ENCODE peak calls at places on chromosome 2, in ten cellular contexts. One of them, this sample, is unnamed. For H3K36me3, the result is how much of the 10 kb centered on the place peaks cover.

GRCh38 chr2:232484628-232485332 is 2.9 kb downstream of the ECEL1 start:
- DNase-seq in kidney: peak
- DNase-seq in fibroblast of lung: no peak
- DNase-seq in thoracic aorta: no peak
- DNase-seq in cardiac muscle cell: no peak
- DNase-seq in stomach: no peak
- DNase-seq in spleen: peak
- DNase-seq in esophagus squamous epithelium: no peak
- DNase-seq in hepatocyte: no peak
- DNase-seq in effector memory CD4-positive, alpha-beta T cell: no peak
- DNase-seq in this sample: no peak

GRCh38 chr2:217714268-217714643 is 288.5 kb downstream of the TNS1 start:
- DNase-seq in spleen: no peak
- DNase-seq in hepatocyte: no peak
- DNase-seq in thoracic aorta: peak
- DNase-seq in stomach: no peak
- DNase-seq in esophagus squamous epithelium: no peak
- DNase-seq in kidney: peak
- DNase-seq in fibroblast of lung: peak
- DNase-seq in cardiac muscle cell: peak
- DNase-seq in effector memory CD4-positive, alpha-beta T cell: no peak
- DNase-seq in this sample: no peak

GRCh38 chr2:46147626-46148368 is 149.4 kb upstream of the EPAS1 start:
- DNase-seq in thoracic aorta: no peak
- DNase-seq in kidney: no peak
- DNase-seq in effector memory CD4-positive, alpha-beta T cell: no peak
- DNase-seq in stomach: no peak
- DNase-seq in fibroblast of lung: no peak
- DNase-seq in esophagus squamous epithelium: no peak
- DNase-seq in spleen: no peak
- DNase-seq in hepatocyte: no peak
- DNase-seq in cardiac muscle cell: no peak
- DNase-seq in this sample: no peak

GRCh38 chr2:73944714-73945113 is 18.0 kb downstream of the DGUOK start:
- DNase-seq in fibroblast of lung: no peak
- DNase-seq in kidney: no peak
- DNase-seq in effector memory CD4-positive, alpha-beta T cell: no peak
- DNase-seq in thoracic aorta: no peak
- DNase-seq in esophagus squamous epithelium: no peak
- DNase-seq in hepatocyte: no peak
- DNase-seq in spleen: no peak
- DNase-seq in stomach: no peak
- DNase-seq in cardiac muscle cell: no peak
- DNase-seq in this sample: no peak

GRCh38 chr2:241565413-241565812 is 6.9 kb downstream of the BOK start:
- DNase-seq in esophagus squamous epithelium: no peak
- DNase-seq in hepatocyte: no peak
- DNase-seq in cardiac muscle cell: no peak
- DNase-seq in fibroblast of lung: no peak
- DNase-seq in stomach: no peak
- DNase-seq in spleen: peak
- DNase-seq in effector memory CD4-positive, alpha-beta T cell: no peak
- DNase-seq in thoracic aorta: no peak
- DNase-seq in kidney: peak
- DNase-seq in this sample: no peak

GRCh38 chr2:11901351-11902069 is 155.1 kb downstream of the LPIN1 start:
- DNase-seq in fibroblast of lung: no peak
- DNase-seq in thoracic aorta: no peak
- DNase-seq in stomach: no peak
- DNase-seq in esophagus squamous epithelium: no peak
- DNase-seq in spleen: no peak
- DNase-seq in kidney: no peak
- DNase-seq in effector memory CD4-positive, alpha-beta T cell: no peak
- DNase-seq in cardiac muscle cell: no peak
- DNase-seq in hepatocyte: no peak
- DNase-seq in this sample: no peak

GRCh38 chr2:43210467-43211303 is 15.7 kb downstream of the ZFP36L2 start:
- DNase-seq in spleen: no peak
- DNase-seq in kidney: peak
- DNase-seq in fibroblast of lung: peak
- DNase-seq in cardiac muscle cell: peak
- DNase-seq in effector memory CD4-positive, alpha-beta T cell: no peak
- DNase-seq in stomach: peak
- DNase-seq in hepatocyte: peak
- DNase-seq in thoracic aorta: peak
- DNase-seq in esophagus squamous epithelium: peak
- DNase-seq in this sample: no peak

GRCh38 chr2:237627463-237628321 is at the start of gene LRRFIP1:
- DNase-seq in effector memory CD4-positive, alpha-beta T cell: no peak
- DNase-seq in fibroblast of lung: peak
- DNase-seq in spleen: peak
- DNase-seq in stomach: peak
- DNase-seq in kidney: peak
- DNase-seq in hepatocyte: peak
- DNase-seq in esophagus squamous epithelium: no peak
- DNase-seq in cardiac muscle cell: peak
- DNase-seq in thoracic aorta: no peak
- DNase-seq in this sample: no peak

GRCh38 chr2:20452551-20452950 is 5.7 kb downstream of the RHOB start:
- DNase-seq in hepatocyte: no peak
- DNase-seq in stomach: peak
- DNase-seq in esophagus squamous epithelium: no peak
- DNase-seq in fibroblast of lung: peak
- DNase-seq in cardiac muscle cell: peak
- DNase-seq in kidney: no peak
- DNase-seq in spleen: peak
- DNase-seq in effector memory CD4-positive, alpha-beta T cell: no peak
- DNase-seq in thoracic aorta: no peak
- DNase-seq in this sample: no peak

GRCh38 chr2:32683520-32684086 is 55.8 kb downstream of the TTC27 start:
- DNase-seq in cardiac muscle cell: peak
- DNase-seq in spleen: no peak
- DNase-seq in fibroblast of lung: peak
- DNase-seq in effector memory CD4-positive, alpha-beta T cell: no peak
- DNase-seq in hepatocyte: no peak
- DNase-seq in esophagus squamous epithelium: no peak
- DNase-seq in thoracic aorta: no peak
- DNase-seq in kidney: no peak
- DNase-seq in stomach: no peak
- DNase-seq in this sample: no peak

GRCh38 chr2:64979744-64980143 is 9.5 kb upstream of the SLC1A4 start:
- DNase-seq in cardiac muscle cell: no peak
- DNase-seq in kidney: no peak
- DNase-seq in thoracic aorta: no peak
- DNase-seq in stomach: no peak
- DNase-seq in esophagus squamous epithelium: no peak
- DNase-seq in spleen: no peak
- DNase-seq in effector memory CD4-positive, alpha-beta T cell: no peak
- DNase-seq in hepatocyte: no peak
- DNase-seq in fibroblast of lung: no peak
- DNase-seq in this sample: no peak

GRCh38 chr2:96325038-96325883 is at the start of gene ITPRIPL1:
- DNase-seq in effector memory CD4-positive, alpha-beta T cell: no peak
- DNase-seq in stomach: no peak
- DNase-seq in hepatocyte: peak
- DNase-seq in spleen: peak
- DNase-seq in thoracic aorta: no peak
- DNase-seq in cardiac muscle cell: no peak
- DNase-seq in kidney: no peak
- DNase-seq in esophagus squamous epithelium: no peak
- DNase-seq in fibroblast of lung: no peak
- DNase-seq in this sample: peak

GRCh38 chr2:9703701-9704221 is 73.0 kb upstream of the YWHAQ start:
- DNase-seq in kidney: no peak
- DNase-seq in stomach: peak
- DNase-seq in fibroblast of lung: peak
- DNase-seq in effector memory CD4-positive, alpha-beta T cell: no peak
- DNase-seq in cardiac muscle cell: peak
- DNase-seq in thoracic aorta: no peak
- DNase-seq in esophagus squamous epithelium: no peak
- DNase-seq in hepatocyte: peak
- DNase-seq in spleen: no peak
- DNase-seq in this sample: no peak

GRCh38 chr2:28359222-28360065 is 33.2 kb upstream of the FOSL2 start:
- DNase-seq in thoracic aorta: no peak
- DNase-seq in esophagus squamous epithelium: no peak
- DNase-seq in spleen: peak
- DNase-seq in kidney: no peak
- DNase-seq in cardiac muscle cell: peak
- DNase-seq in stomach: peak
- DNase-seq in hepatocyte: peak
- DNase-seq in effector memory CD4-positive, alpha-beta T cell: peak
- DNase-seq in fibroblast of lung: peak
- DNase-seq in this sample: no peak

GRCh38 chr2:110114801-110115200 is 821 bp downstream of the MALL start:
- DNase-seq in effector memory CD4-positive, alpha-beta T cell: no peak
- DNase-seq in esophagus squamous epithelium: no peak
- DNase-seq in stomach: no peak
- DNase-seq in thoracic aorta: no peak
- DNase-seq in kidney: no peak
- DNase-seq in hepatocyte: peak
- DNase-seq in cardiac muscle cell: no peak
- DNase-seq in fibroblast of lung: peak
- DNase-seq in spleen: no peak
- DNase-seq in this sample: no peak

GRCh38 chr2:43361286-43361685 is 134.9 kb upstream of the ZFP36L2 start:
- DNase-seq in effector memory CD4-positive, alpha-beta T cell: no peak
- DNase-seq in esophagus squamous epithelium: no peak
- DNase-seq in kidney: no peak
- DNase-seq in spleen: no peak
- DNase-seq in fibroblast of lung: peak
- DNase-seq in stomach: no peak
- DNase-seq in hepatocyte: no peak
- DNase-seq in thoracic aorta: no peak
- DNase-seq in cardiac muscle cell: peak
- DNase-seq in this sample: no peak

GRCh38 chr2:40584432-40584831 is 132.5 kb upstream of the SLC8A1 start:
- DNase-seq in cardiac muscle cell: no peak
- DNase-seq in kidney: no peak
- DNase-seq in spleen: no peak
- DNase-seq in effector memory CD4-positive, alpha-beta T cell: no peak
- DNase-seq in hepatocyte: no peak
- DNase-seq in thoracic aorta: no peak
- DNase-seq in stomach: no peak
- DNase-seq in fibroblast of lung: peak
- DNase-seq in esophagus squamous epithelium: no peak
- DNase-seq in this sample: no peak

GRCh38 chr2:200419325-200419724 is 90.5 kb downstream of the KCTD18 start:
- DNase-seq in hepatocyte: no peak
- DNase-seq in effector memory CD4-positive, alpha-beta T cell: no peak
- DNase-seq in cardiac muscle cell: no peak
- DNase-seq in thoracic aorta: no peak
- DNase-seq in spleen: no peak
- DNase-seq in stomach: no peak
- DNase-seq in kidney: no peak
- DNase-seq in esophagus squamous epithelium: no peak
- DNase-seq in fibroblast of lung: no peak
- DNase-seq in this sample: no peak
- H3K36me3 ChIP-seq in hepatocyte: under half
- H3K36me3 ChIP-seq in effector memory CD4-positive, alpha-beta T cell: under half
- H3K36me3 ChIP-seq in cardiac muscle cell: under half
- H3K36me3 ChIP-seq in thoracic aorta: under half
- H3K36me3 ChIP-seq in spleen: under half
- H3K36me3 ChIP-seq in stomach: half or more
- H3K36me3 ChIP-seq in kidney: under half
- H3K36me3 ChIP-seq in esophagus squamous epithelium: under half
- H3K36me3 ChIP-seq in fibroblast of lung: under half
- H3K36me3 ChIP-seq in this sample: under half

DNA sequence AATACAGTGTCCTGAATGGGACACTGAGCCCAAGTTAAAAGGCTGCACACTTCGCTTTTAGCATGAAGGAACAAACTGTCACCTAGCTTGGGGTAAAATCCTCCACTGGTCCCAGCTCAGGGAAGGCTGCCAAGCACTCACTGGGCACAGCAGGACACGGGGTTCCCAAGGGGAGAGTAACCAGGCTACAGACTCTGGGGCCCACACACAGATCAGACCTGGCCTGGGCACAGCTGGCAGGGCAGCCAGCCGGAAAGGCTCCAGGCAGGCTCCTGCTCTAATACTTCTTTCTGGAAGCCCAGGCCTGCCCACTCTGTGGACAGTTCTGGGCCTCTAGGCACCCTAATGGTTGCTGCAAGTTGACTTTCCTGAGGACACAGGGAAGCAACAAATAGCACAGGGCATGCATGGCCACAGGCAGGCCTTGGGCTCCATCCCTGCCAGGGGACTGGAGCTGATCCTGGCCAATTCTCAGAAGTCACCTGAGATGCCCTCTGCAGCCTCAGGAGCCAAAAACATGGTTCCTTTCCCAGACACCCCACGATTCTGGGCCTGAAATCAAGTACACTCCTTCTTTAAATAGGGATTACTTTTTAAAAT is 18.7 kb upstream of the SULT1C3 start:
- DNase-seq in thoracic aorta: no peak
- DNase-seq in esophagus squamous epithelium: no peak
- DNase-seq in effector memory CD4-positive, alpha-beta T cell: no peak
- DNase-seq in stomach: no peak
- DNase-seq in spleen: no peak
- DNase-seq in cardiac muscle cell: no peak
- DNase-seq in kidney: peak
- DNase-seq in fibroblast of lung: no peak
- DNase-seq in hepatocyte: no peak
- DNase-seq in this sample: no peak
- H3K36me3 ChIP-seq in thoracic aorta: under half
- H3K36me3 ChIP-seq in esophagus squamous epithelium: under half
- H3K36me3 ChIP-seq in effector memory CD4-positive, alpha-beta T cell: under half
- H3K36me3 ChIP-seq in stomach: under half
- H3K36me3 ChIP-seq in spleen: under half
- H3K36me3 ChIP-seq in cardiac muscle cell: under half
- H3K36me3 ChIP-seq in kidney: under half
- H3K36me3 ChIP-seq in fibroblast of lung: under half
- H3K36me3 ChIP-seq in hepatocyte: under half
- H3K36me3 ChIP-seq in this sample: under half

GRCh38 chr2:190977505-190977904 is 36.5 kb downstream of the STAT1 start:
- DNase-seq in spleen: no peak
- DNase-seq in esophagus squamous epithelium: no peak
- DNase-seq in hepatocyte: no peak
- DNase-seq in fibroblast of lung: no peak
- DNase-seq in effector memory CD4-positive, alpha-beta T cell: no peak
- DNase-seq in thoracic aorta: no peak
- DNase-seq in stomach: no peak
- DNase-seq in cardiac muscle cell: no peak
- DNase-seq in kidney: no peak
- DNase-seq in this sample: no peak
- H3K36me3 ChIP-seq in spleen: under half
- H3K36me3 ChIP-seq in esophagus squamous epithelium: under half
- H3K36me3 ChIP-seq in hepatocyte: under half
- H3K36me3 ChIP-seq in fibroblast of lung: under half
- H3K36me3 ChIP-seq in effector memory CD4-positive, alpha-beta T cell: half or more
- H3K36me3 ChIP-seq in thoracic aorta: under half
- H3K36me3 ChIP-seq in stomach: half or more
- H3K36me3 ChIP-seq in cardiac muscle cell: under half
- H3K36me3 ChIP-seq in kidney: half or more
- H3K36me3 ChIP-seq in this sample: half or more

DNA sequence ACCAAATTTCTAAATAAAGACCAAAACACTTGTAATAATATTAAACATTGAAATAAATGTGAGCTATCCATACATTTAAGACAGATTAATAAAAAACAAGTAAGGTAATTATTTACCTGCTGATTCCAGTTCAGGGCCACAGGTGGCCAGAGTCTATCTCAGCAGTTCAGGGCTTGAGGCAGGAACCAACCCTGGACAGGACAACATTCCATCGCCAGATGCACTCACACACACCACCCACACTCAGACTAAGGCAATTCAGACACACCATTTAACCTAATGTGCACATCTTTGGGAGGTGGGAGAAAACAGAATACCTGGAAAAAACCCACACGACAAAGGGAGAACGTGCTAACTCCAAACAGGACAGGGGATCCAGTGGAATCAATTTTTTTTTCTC is 14.1 kb upstream of the WDSUB1 start:
- DNase-seq in hepatocyte: no peak
- DNase-seq in effector memory CD4-positive, alpha-beta T cell: no peak
- DNase-seq in spleen: no peak
- DNase-seq in esophagus squamous epithelium: no peak
- DNase-seq in kidney: no peak
- DNase-seq in cardiac muscle cell: no peak
- DNase-seq in fibroblast of lung: no peak
- DNase-seq in stomach: no peak
- DNase-seq in thoracic aorta: no peak
- DNase-seq in this sample: no peak
- H3K36me3 ChIP-seq in hepatocyte: under half
- H3K36me3 ChIP-seq in effector memory CD4-positive, alpha-beta T cell: under half
- H3K36me3 ChIP-seq in spleen: under half
- H3K36me3 ChIP-seq in esophagus squamous epithelium: under half
- H3K36me3 ChIP-seq in kidney: under half
- H3K36me3 ChIP-seq in cardiac muscle cell: under half
- H3K36me3 ChIP-seq in fibroblast of lung: under half
- H3K36me3 ChIP-seq in stomach: under half
- H3K36me3 ChIP-seq in thoracic aorta: under half
- H3K36me3 ChIP-seq in this sample: under half

This sample was measured in Karpas-422.